ENCODE peak calls at places on chromosome 16, in four cellular contexts. One of them, this sample, is unnamed.

GRCh38 chr16:80150978-80151705 is 389.7 kb upstream of the DYNLRB2 start:
- DNase-seq in A549: no peak
- DNase-seq in K562: no peak
- DNase-seq in HepG2: no peak
- DNase-seq in this sample: no peak

GRCh38 chr16:66299349-66299748 is 67.1 kb upstream of the CDH5 start:
- DNase-seq in A549: no peak
- DNase-seq in K562: no peak
- DNase-seq in HepG2: no peak
- DNase-seq in this sample: no peak

GRCh38 chr16:56589141-56590039 is at the start of gene MT3:
- DNase-seq in A549: no peak
- DNase-seq in K562: no peak
- DNase-seq in HepG2: no peak
- DNase-seq in this sample: peak; percentile 66

GRCh38 chr16:1538804-1539520 is 5.5 kb downstream of the TMEM204 start:
- DNase-seq in A549: no peak
- DNase-seq in K562: no peak
- DNase-seq in HepG2: no peak
- DNase-seq in this sample: peak; percentile 59

GRCh38 chr16:79064259-79064658 is 536.3 kb downstream of the MAF start:
- DNase-seq in A549: no peak
- DNase-seq in K562: no peak
- DNase-seq in HepG2: no peak
- DNase-seq in this sample: no peak

GRCh38 chr16:10754941-10755340 is 11.3 kb downstream of the NUBP1 start:
- DNase-seq in A549: no peak
- DNase-seq in K562: no peak
- DNase-seq in HepG2: no peak
- DNase-seq in this sample: no peak

GRCh38 chr16:29710227-29711219 is 31.5 kb downstream of the QPRT start:
- DNase-seq in A549: peak; percentile 73
- DNase-seq in K562: peak; percentile 39
- DNase-seq in HepG2: peak; percentile 75
- DNase-seq in this sample: no peak

GRCh38 chr16:20766294-20766693 is 2.5 kb downstream of the ACSM3 start:
- DNase-seq in A549: no peak
- DNase-seq in K562: no peak
- DNase-seq in HepG2: no peak
- DNase-seq in this sample: no peak

GRCh38 chr16:50316848-50317630 is 50.7 kb downstream of the ADCY7 start:
- DNase-seq in A549: no peak
- DNase-seq in K562: no peak
- DNase-seq in HepG2: no peak
- DNase-seq in this sample: no peak

GRCh38 chr16:64866026-64866425 is 255.8 kb downstream of the CDH11 start:
- DNase-seq in A549: no peak
- DNase-seq in K562: no peak
- DNase-seq in HepG2: no peak
- DNase-seq in this sample: no peak

GRCh38 chr16:75789237-75789636 is 62.9 kb upstream of the CPHXL start:
- DNase-seq in A549: peak; percentile 55
- DNase-seq in K562: peak; percentile 39
- DNase-seq in HepG2: peak; percentile 53
- DNase-seq in this sample: no peak

GRCh38 chr16:78216166-78216745 is 116.8 kb downstream of the WWOX start:
- DNase-seq in A549: no peak
- DNase-seq in K562: no peak
- DNase-seq in HepG2: no peak
- DNase-seq in this sample: no peak

GRCh38 chr16:53872248-53873221 is 168.6 kb downstream of the FTO start:
- DNase-seq in A549: no peak
- DNase-seq in K562: no peak
- DNase-seq in HepG2: no peak
- DNase-seq in this sample: no peak

GRCh38 chr16:55035956-55036355 is 105.3 kb downstream of the IRX5 start:
- DNase-seq in A549: no peak
- DNase-seq in K562: no peak
- DNase-seq in HepG2: no peak
- DNase-seq in this sample: no peak

GRCh38 chr16:35910409-35910808 is 2451.0 kb downstream of the TP53TG3F start:
- DNase-seq in A549: no peak
- DNase-seq in K562: no peak
- DNase-seq in HepG2: no peak
- DNase-seq in this sample: no peak

GRCh38 chr16:29920690-29921371 is 5.2 kb downstream of the KCTD13 start:
- DNase-seq in A549: no peak
- DNase-seq in K562: no peak
- DNase-seq in HepG2: no peak
- DNase-seq in this sample: no peak

GRCh38 chr16:50318796-50319578 is 49.8 kb downstream of the BRD7 start:
- DNase-seq in A549: no peak
- DNase-seq in K562: no peak
- DNase-seq in HepG2: no peak
- DNase-seq in this sample: no peak

DNA sequence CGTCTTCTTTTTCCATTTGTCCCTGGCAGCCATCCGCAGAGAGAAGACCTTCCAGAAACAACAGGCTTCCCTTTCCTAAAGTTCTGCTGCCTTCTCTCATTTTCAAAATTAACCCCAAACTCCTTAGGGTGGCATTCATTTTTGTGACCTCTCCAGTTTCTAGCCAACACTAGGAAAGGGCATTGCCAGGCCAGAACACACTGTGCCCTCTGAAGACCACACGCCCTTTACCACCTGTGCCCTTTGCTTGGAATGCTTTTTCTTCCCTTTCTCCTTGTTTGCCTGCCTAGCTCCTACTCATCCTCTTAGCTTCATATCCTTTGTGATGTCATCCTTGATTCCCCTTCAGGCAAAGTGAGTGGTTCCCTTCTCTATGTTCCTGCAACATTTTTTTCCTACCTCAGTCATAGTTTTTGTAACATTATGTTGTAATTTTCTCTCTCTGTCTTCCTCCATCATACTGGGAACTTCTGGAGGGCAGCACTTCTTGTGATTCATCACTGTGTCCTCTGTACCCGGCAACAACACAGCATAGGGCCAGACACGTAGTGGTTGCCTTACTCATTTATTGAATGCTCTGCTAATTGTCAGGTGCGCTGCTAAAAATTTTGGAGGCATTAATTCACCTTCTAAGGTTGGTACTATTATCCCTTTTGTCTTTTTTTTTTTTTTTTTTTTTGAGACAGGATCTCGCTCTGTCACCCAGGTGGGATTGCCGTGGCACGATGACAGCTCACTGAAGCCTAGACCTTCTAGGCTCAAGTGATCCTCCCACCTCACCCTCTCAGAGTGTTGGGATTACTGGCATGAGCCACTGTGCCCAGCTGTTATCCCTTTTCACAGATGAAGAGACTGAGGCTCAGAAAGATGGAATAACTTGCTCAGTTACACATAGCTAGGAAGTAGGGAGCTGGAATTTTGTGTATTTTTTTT is 1.0 kb downstream of the KAT8 start:
- DNase-seq in A549: no peak
- DNase-seq in K562: no peak
- DNase-seq in HepG2: no peak
- DNase-seq in this sample: no peak
- TF ChIP-seq NR3C1 in A549: no peak
- TF ChIP-seq NR3C1 in K562: no peak
- TF ChIP-seq NR3C1 in HepG2: no peak
- TF ChIP-seq NR3C1 in this sample: no peak

GRCh38 chr16:71345031-71345430 is 13.5 kb upstream of the CALB2 start:
- DNase-seq in A549: no peak
- DNase-seq in K562: no peak
- DNase-seq in HepG2: no peak
- DNase-seq in this sample: no peak
- TF ChIP-seq NR3C1 in A549: no peak
- TF ChIP-seq NR3C1 in K562: no peak
- TF ChIP-seq NR3C1 in HepG2: no peak
- TF ChIP-seq NR3C1 in this sample: no peak

DNA sequence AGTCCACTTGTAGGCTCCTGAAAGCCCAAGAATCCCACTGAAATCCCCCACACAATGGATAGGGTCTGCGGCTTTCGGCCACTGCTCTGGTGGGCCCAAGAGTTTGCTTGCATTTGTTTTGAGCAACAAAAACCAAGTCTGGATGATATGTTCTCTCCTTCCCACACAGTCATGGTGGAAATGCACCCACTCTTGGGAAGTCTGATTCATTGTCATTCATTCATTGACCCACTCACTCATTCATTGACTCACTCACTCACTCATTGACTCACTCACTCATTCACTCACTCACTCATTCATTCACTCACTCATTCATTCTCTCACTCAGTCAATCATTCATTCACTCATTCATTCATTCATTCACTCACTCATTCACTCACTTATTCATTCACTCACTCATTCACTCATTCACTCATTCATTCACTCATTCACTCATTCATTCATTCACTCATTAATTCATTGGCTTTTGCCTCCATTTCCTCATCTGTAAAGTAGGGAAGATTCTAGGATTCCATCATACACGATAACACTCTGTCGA is 2.2 kb upstream of the CA5A start:
- DNase-seq in A549: no peak
- DNase-seq in K562: no peak
- DNase-seq in HepG2: no peak
- DNase-seq in this sample: no peak
- TF ChIP-seq NR3C1 in A549: no peak
- TF ChIP-seq NR3C1 in K562: no peak
- TF ChIP-seq NR3C1 in HepG2: no peak
- TF ChIP-seq NR3C1 in this sample: no peak

DNA sequence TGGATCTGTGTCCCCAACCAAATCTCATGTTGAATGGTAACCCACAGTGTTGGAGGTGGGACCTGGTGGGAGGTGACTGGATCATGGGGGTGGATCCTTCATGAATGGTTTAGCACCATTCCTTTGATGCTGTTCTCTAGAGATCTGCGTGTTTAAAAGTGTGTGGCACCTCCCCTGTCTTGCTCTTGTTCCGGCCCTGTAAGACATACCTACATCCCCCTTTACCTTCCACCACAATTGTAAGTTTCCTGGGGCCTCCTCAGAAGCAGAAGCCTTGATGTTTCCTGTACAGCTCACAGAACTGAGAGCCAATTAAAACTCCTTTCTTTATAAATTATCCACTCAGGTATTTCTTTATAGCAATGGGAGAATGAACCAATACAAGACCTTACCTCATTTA is 257.7 kb downstream of the XYLT1 start:
- DNase-seq in A549: no peak
- DNase-seq in K562: no peak
- DNase-seq in HepG2: no peak
- DNase-seq in this sample: no peak
- TF ChIP-seq NR3C1 in A549: no peak
- TF ChIP-seq NR3C1 in K562: no peak
- TF ChIP-seq NR3C1 in HepG2: no peak
- TF ChIP-seq NR3C1 in this sample: no peak

GRCh38 chr16:4378202-4378666 is 6.6 kb downstream of the VASN start:
- DNase-seq in A549: no peak
- DNase-seq in K562: peak; percentile 57
- DNase-seq in HepG2: no peak
- DNase-seq in this sample: no peak

GRCh38 chr16:4376820-4377572 is 5.3 kb downstream of the VASN start:
- DNase-seq in A549: no peak
- DNase-seq in K562: no peak
- DNase-seq in HepG2: no peak
- DNase-seq in this sample: no peak

GRCh38 chr16:4376126-4376819 is 4.6 kb downstream of the VASN start:
- DNase-seq in A549: no peak
- DNase-seq in K562: peak; percentile 14
- DNase-seq in HepG2: no peak
- DNase-seq in this sample: peak; percentile 13

GRCh38 chr16:4379001-4379688 is 7.5 kb downstream of the VASN start:
- DNase-seq in A549: no peak
- DNase-seq in K562: peak; percentile 17
- DNase-seq in HepG2: no peak
- DNase-seq in this sample: no peak

GRCh38 chr16:4377573-4378146 is 6.0 kb downstream of the VASN start:
- DNase-seq in A549: no peak
- DNase-seq in K562: no peak
- DNase-seq in HepG2: no peak
- DNase-seq in this sample: no peak
- TF ChIP-seq NR3C1 in A549: no peak
- TF ChIP-seq NR3C1 in K562: no peak
- TF ChIP-seq NR3C1 in HepG2: no peak
- TF ChIP-seq NR3C1 in this sample: no peak

DNA sequence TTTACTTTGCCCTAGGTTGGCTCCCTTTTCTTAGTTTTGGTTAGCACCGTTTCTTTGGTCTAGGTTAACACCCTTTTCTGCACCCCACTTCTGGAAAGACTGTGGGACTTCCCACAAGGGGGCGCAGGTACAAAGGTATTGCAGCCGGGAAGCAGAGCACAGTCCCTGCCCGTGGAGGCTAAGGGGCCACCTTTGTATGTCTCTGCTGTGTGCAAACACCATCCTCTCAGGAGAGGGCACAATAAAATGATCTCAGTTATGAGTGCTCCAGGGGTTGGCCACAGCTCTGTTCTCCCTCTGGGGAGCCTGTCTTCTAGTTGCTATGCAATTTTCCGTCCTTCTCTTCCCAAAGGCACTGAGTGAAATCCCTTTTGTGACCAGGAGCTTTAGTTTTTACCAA is 28.4 kb upstream of the TMC5 start:
- DNase-seq in A549: peak; percentile 43
- DNase-seq in K562: peak; percentile 61
- DNase-seq in HepG2: peak; percentile 74
- DNase-seq in this sample: peak; percentile 86
- TF ChIP-seq NR3C1 in A549: no peak
- TF ChIP-seq NR3C1 in K562: no peak
- TF ChIP-seq NR3C1 in HepG2: no peak
- TF ChIP-seq NR3C1 in this sample: no peak

GRCh38 chr16:11774065-11774626 is 22.9 kb downstream of the ZC3H7A start:
- DNase-seq in A549: no peak
- DNase-seq in K562: no peak
- DNase-seq in HepG2: no peak
- DNase-seq in this sample: no peak
- TF ChIP-seq NR3C1 in A549: no peak
- TF ChIP-seq NR3C1 in K562: no peak
- TF ChIP-seq NR3C1 in HepG2: no peak
- TF ChIP-seq NR3C1 in this sample: no peak

GRCh38 chr16:51343411-51343810 is 192.3 kb upstream of the SALL1 start:
- DNase-seq in A549: no peak
- DNase-seq in K562: no peak
- DNase-seq in HepG2: no peak
- DNase-seq in this sample: no peak
- TF ChIP-seq NR3C1 in A549: no peak
- TF ChIP-seq NR3C1 in K562: no peak
- TF ChIP-seq NR3C1 in HepG2: no peak
- TF ChIP-seq NR3C1 in this sample: no peak

DNA sequence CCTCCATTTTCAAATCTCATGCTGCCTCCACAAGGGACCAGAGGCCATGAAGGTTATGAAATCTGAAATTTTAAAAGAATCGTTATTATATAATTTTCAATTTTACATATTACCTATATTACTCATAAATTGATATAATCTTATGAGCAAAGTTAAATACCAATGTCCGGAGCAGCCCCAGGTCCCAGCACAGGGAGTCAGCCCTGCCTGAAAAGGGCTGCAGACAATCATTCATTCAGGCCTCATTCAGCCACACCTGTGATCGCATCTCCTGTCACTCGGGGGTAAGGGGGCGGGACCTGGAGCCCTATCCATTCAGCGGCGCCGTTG is 172.5 kb downstream of the AHSP start:
- DNase-seq in A549: peak; percentile 87
- DNase-seq in K562: peak; percentile 94
- DNase-seq in HepG2: no peak
- DNase-seq in this sample: no peak
- TF ChIP-seq NR3C1 in A549: no peak
- TF ChIP-seq NR3C1 in K562: no peak
- TF ChIP-seq NR3C1 in HepG2: no peak
- TF ChIP-seq NR3C1 in this sample: no peak

GRCh38 chr16:28062261-28063046 is 1.1 kb downstream of the GSG1L start:
- DNase-seq in A549: no peak
- DNase-seq in K562: no peak
- DNase-seq in HepG2: no peak
- DNase-seq in this sample: no peak
- TF ChIP-seq NR3C1 in A549: no peak
- TF ChIP-seq NR3C1 in K562: no peak
- TF ChIP-seq NR3C1 in HepG2: no peak
- TF ChIP-seq NR3C1 in this sample: no peak